ENCODE peak calls at places on chromosome 2, in nine cellular contexts. H is K562, O is bronchial epithelial cell, F is A549, W is IMR-90, N is body of pancreas, K is fibroblast of the aortic adventitia, B is lung, P is thoracic aorta. A is an unnamed sample.
A peak's percentile ranks its signal among the peaks of the same experiment; 100 is the strongest.

GRCh38 chr2:17791121-17791902 is 24.9 kb upstream of the MSGN1 start:
- DNase-seq in H (no peak), O (no peak), F (no peak), W (peak; percentile 84), N (no peak), K (peak; percentile 91), B (no peak), P (no peak), A (no peak)

GRCh38 chr2:197298609-197299008 is 12.0 kb downstream of the ANKRD44 start:
- DNase-seq in H (no peak), O (no peak), F (no peak), W (no peak), N (no peak), K (no peak), B (no peak), P (no peak), A (no peak)

GRCh38 chr2:28391564-28392296 is 928 bp upstream of the FOSL2 start:
- DNase-seq in H (peak; percentile 41), O (peak; percentile 70), F (peak; percentile 82), W (peak; percentile 79), N (peak; percentile 83), K (peak; percentile 92), B (peak; percentile 94), P (peak; percentile 81), A (no peak)

GRCh38 chr2:23533014-23533730 is 148.2 kb downstream of the KLHL29 start:
- DNase-seq in H (no peak), O (no peak), F (no peak), W (no peak), N (no peak), K (no peak), B (no peak), P (no peak), A (no peak)

GRCh38 chr2:229852565-229852964 is 69.2 kb downstream of the TRIP12 start:
- DNase-seq in H (peak; percentile 13), O (peak; percentile 30), F (no peak), W (peak; percentile 87), N (no peak), K (peak; percentile 61), B (no peak), P (no peak), A (no peak)

GRCh38 chr2:219274392-219274921 is 4.7 kb upstream of the DNAJB2 start:
- DNase-seq in H (no peak), O (peak; percentile 95), F (peak; percentile 90), W (peak; percentile 81), N (peak; percentile 41), K (peak; percentile 72), B (no peak), P (no peak), A (no peak)

GRCh38 chr2:42249887-42250286 is 80.7 kb downstream of the EML4 start:
- DNase-seq in H (no peak), O (peak; percentile 15), F (no peak), W (no peak), N (peak; percentile 35), K (no peak), B (peak; percentile 46), P (no peak), A (peak; percentile 73)

GRCh38 chr2:127015106-127015910 is 91.6 kb downstream of the BIN1 start:
- DNase-seq in H (no peak), O (peak; percentile 31), F (no peak), W (no peak), N (no peak), K (no peak), B (no peak), P (no peak), A (no peak)

GRCh38 chr2:224098473-224098872 is 59.4 kb upstream of the SERPINE2 start:
- DNase-seq in H (no peak), O (no peak), F (no peak), W (no peak), N (no peak), K (peak; percentile 85), B (peak; percentile 23), P (no peak), A (peak; percentile 8)

GRCh38 chr2:191617589-191617988 is 60.3 kb upstream of the NABP1 start:
- DNase-seq in H (no peak), O (peak; percentile 71), F (no peak), W (no peak), N (no peak), K (no peak), B (no peak), P (no peak), A (no peak)

GRCh38 chr2:122414911-122415310 is 659.5 kb downstream of the TSN start:
- DNase-seq in H (no peak), O (peak; percentile 90), F (no peak), W (no peak), N (no peak), K (no peak), B (no peak), P (no peak), A (no peak)

GRCh38 chr2:124254621-124255020 is 229.5 kb downstream of the CNTNAP5 start:
- DNase-seq in H (no peak), O (no peak), F (no peak), W (peak; percentile 21), N (no peak), K (peak; percentile 74), B (no peak), P (no peak), A (no peak)

GRCh38 chr2:234169676-234170075 is 119.2 kb downstream of the SPP2 start:
- DNase-seq in H (no peak), O (no peak), F (no peak), W (no peak), N (no peak), K (no peak), B (no peak), P (no peak), A (no peak)

DNA sequence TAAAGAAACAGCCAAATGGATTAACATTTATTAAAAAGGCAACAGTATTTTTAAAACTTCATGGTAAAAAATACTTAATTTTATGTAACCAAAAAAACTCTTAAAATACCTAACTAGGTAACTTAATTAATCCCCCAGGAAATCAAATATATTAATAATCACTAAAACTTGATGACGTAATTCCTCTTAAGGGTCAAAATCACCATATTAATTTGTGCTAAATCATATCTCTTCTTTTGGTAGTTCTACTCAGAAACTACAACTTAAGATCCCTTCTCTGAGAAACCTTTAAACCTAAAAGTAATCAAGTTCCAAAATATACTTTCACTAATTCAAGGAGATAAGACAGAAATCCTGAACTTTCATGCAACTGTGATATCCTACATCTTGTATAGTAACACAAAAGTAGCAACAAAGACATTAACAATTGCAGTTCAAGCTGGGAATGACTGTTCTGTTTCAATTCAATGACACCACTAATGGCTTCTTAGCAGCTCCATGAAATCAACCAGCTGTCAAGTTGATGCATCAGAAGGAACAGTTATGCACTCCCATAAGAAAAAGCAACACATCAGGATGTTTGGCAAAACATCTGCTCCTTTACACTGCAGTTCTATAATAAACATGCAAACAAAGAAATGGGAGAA is 4.0 kb downstream of the BAZ2B start:
- DNase-seq in H (peak; percentile 16), O (peak; percentile 37), F (no peak), W (peak; percentile 31), N (no peak), K (peak; percentile 33), B (no peak), P (no peak), A (no peak)
- H3K4me3 ChIP-seq in H (no peak overlapping the region), O (no peak overlapping the region), F (no peak overlapping the region), W (no peak overlapping the region), N (no peak overlapping the region), K (no peak overlapping the region), B (no peak overlapping the region), P (peak overlapping the region; percentile 90), A (no peak overlapping the region)

GRCh38 chr2:77018219-77018618 is 504.0 kb downstream of the LRRTM4 start:
- DNase-seq in H (no peak), O (no peak), F (no peak), W (no peak), N (no peak), K (no peak), B (no peak), P (no peak), A (no peak)

GRCh38 chr2:77016964-77017363 is 505.2 kb downstream of the LRRTM4 start:
- DNase-seq in H (no peak), O (no peak), F (no peak), W (no peak), N (no peak), K (no peak), B (no peak), P (no peak), A (no peak)

GRCh38 chr2:77016481-77016880 is 505.7 kb downstream of the LRRTM4 start:
- DNase-seq in H (no peak), O (no peak), F (no peak), W (no peak), N (no peak), K (no peak), B (no peak), P (no peak), A (no peak)

GRCh38 chr2:77013457-77013856 is 508.7 kb downstream of the LRRTM4 start:
- DNase-seq in H (no peak), O (no peak), F (no peak), W (no peak), N (no peak), K (no peak), B (no peak), P (no peak), A (peak; percentile 74)

GRCh38 chr2:77013932-77014331 is 508.2 kb downstream of the LRRTM4 start:
- DNase-seq in H (no peak), O (peak; percentile 2), F (no peak), W (no peak), N (no peak), K (no peak), B (no peak), P (no peak), A (peak; percentile 3)
- TF ChIP-seq CTCF in H (no peak), O (no peak), F (no peak), W (no peak), N (no peak), K (no peak), B (no peak), P (no peak), A (no peak)

DNA sequence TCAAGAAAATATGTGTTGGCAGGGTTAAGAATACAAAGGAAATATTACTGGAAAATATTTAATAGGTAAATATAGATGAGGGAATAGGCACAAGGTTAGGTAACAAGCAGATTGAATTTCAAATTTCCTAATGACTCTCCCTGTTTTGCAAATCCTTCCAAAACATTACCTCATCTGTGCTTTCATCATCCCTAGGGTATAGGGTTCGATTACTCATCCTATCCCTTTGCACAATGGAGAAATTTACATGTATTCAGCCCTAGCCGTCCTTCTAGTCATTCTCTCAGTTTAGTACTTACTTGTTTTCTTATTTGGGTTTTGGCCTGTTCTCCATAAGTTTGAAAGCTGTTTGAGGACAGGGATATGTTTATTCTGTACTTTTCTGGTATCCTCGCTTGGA is 864.6 kb upstream of the FSHR start:
- DNase-seq in H (no peak), O (peak; percentile 74), F (no peak), W (no peak), N (no peak), K (no peak), B (no peak), P (no peak), A (no peak)
- H3K4me3 ChIP-seq in H (no peak overlapping the region), O (no peak overlapping the region), F (no peak overlapping the region), W (no peak overlapping the region), N (no peak overlapping the region), K (no peak overlapping the region), B (no peak overlapping the region), P (no peak overlapping the region), A (no peak overlapping the region)

GRCh38 chr2:135916232-135916631 is 40.0 kb upstream of the MCM6 start:
- DNase-seq in H (no peak), O (peak; percentile 45), F (peak; percentile 6), W (peak; percentile 40), N (no peak), K (peak; percentile 67), B (no peak), P (no peak), A (no peak)
- TF ChIP-seq CTCF in H (no peak), O (peak; percentile 15), F (peak; percentile 63), W (peak; percentile 45), N (peak; percentile 26), K (peak; percentile 39), B (peak; percentile 28), P (peak; percentile 13), A (peak; percentile 40)

A was measured in LNCaP clone FGC.